ENCODE peak calls at places on chromosomes 1 and 21, in nine cellular contexts. S is natural killer cell treated with Interleukin-12 subunit alpha and Interleukin-12 subunit beta and Interleukin-15 and Interleukin-18, amount 100 ng/mL, for 72 hours; M is NCI-H446; O is GM03348; P is activated gamma-delta T cell treated with anti-CD3 and anti-CD28 coated beads, Interleukin-2, amount 50 U/mL, for 16 hours; Q is M059J; F is fibroblast of lung; B is H4; I is EL. U is an unnamed sample.

GRCh38 chr1:27564264-27564579 is 39.7 kb downstream of the AHDC1 start:
- DNase-seq in B (no peak), P (no peak), F (no peak), I (no peak), O (no peak), Q (no peak), S (no peak), M (no peak), U (no peak)

GRCh38 chr1:91948501-91949355 is 473 bp upstream of the BRDT start:
- DNase-seq in F (no peak), S (peak), I (no peak), B (no peak), M (no peak), Q (no peak), P (peak), O (no peak), U (no peak)

GRCh38 chr1:53135735-53136114 is 6.7 kb downstream of the SLC1A7 start:
- DNase-seq in B (peak), I (peak), O (peak), S (no peak), F (peak), P (peak), Q (peak), M (no peak), U (no peak)

GRCh38 chr1:186486061-186486460 is 25.1 kb upstream of the PDC start:
- DNase-seq in Q (no peak), F (no peak), P (no peak), M (no peak), I (no peak), O (no peak), S (no peak), B (no peak), U (no peak)

GRCh38 chr1:53582211-53583020 is 123.2 kb downstream of the DMRTB1 start:
- DNase-seq in F (no peak), M (no peak), B (no peak), O (no peak), P (peak), Q (peak), S (peak), I (no peak), U (no peak)

GRCh38 chr1:198763298-198763714 is 124.5 kb downstream of the PTPRC start:
- DNase-seq in F (peak), P (no peak), B (no peak), M (no peak), S (no peak), I (peak), O (no peak), Q (peak), U (no peak)

GRCh38 chr1:169858467-169858866 is 35.2 kb downstream of the SCYL3 start:
- DNase-seq in F (peak), Q (peak), S (no peak), O (no peak), P (no peak), B (peak), M (no peak), I (peak), U (no peak)

GRCh38 chr1:60428161-60428560 is 354.6 kb upstream of the C1orf87 start:
- DNase-seq in Q (no peak), P (no peak), O (no peak), B (no peak), S (no peak), F (no peak), M (no peak), I (no peak), U (no peak)

GRCh38 chr1:55420866-55421265 is 205.7 kb upstream of the USP24 start:
- DNase-seq in F (peak), P (no peak), I (peak), S (no peak), Q (peak), O (no peak), B (peak), M (no peak), U (no peak)

GRCh38 chr1:7299329-7299799 is 471.7 kb upstream of the VAMP3 start:
- DNase-seq in I (peak), B (peak), O (peak), M (no peak), Q (peak), S (no peak), F (peak), P (no peak), U (peak)

GRCh38 chr1:192702212-192702993 is 66.5 kb downstream of the RGS13 start:
- DNase-seq in O (peak), B (peak), S (no peak), I (peak), F (peak), P (no peak), Q (peak), M (no peak), U (no peak)

GRCh38 chr1:235708390-235708962 is 58.9 kb upstream of the GNG4 start:
- DNase-seq in Q (peak), S (no peak), I (peak), B (no peak), P (no peak), O (peak), F (peak), M (no peak), U (no peak)

GRCh38 chr1:26031196-26031902 is 9.8 kb downstream of the EXTL1 start:
- DNase-seq in Q (no peak), I (peak), B (no peak), F (peak), M (no peak), S (no peak), P (no peak), O (peak), U (no peak)

GRCh38 chr1:234931404-234931973 is 197.1 kb downstream of the TOMM20 start:
- DNase-seq in P (no peak), F (no peak), M (no peak), B (no peak), S (no peak), I (no peak), O (no peak), Q (no peak), U (no peak)

GRCh38 chr1:213519098-213519497 is 468.1 kb downstream of the RPS6KC1 start:
- DNase-seq in I (no peak), M (no peak), P (no peak), Q (no peak), F (no peak), B (no peak), O (no peak), S (no peak), U (no peak)

GRCh38 chr1:101178341-101178687 is 58.5 kb upstream of the S1PR1 start:
- DNase-seq in I (no peak), O (no peak), Q (peak), M (no peak), P (no peak), B (no peak), F (no peak), S (no peak), U (no peak)

GRCh38 chr1:18807334-18808063 is 52.0 kb downstream of the TAS1R2 start:
- DNase-seq in F (no peak), Q (no peak), O (no peak), I (no peak), S (no peak), M (no peak), B (no peak), P (no peak), U (no peak)

GRCh38 chr21:45935628-45936027 is 45.9 kb upstream of the COL6A1 start:
- DNase-seq in F (peak), O (no peak), B (no peak), S (no peak), I (no peak), P (no peak), M (no peak), Q (peak), U (no peak)

GRCh38 chr1:204621391-204621790 is 64.1 kb downstream of the LRRN2 start:
- DNase-seq in F (peak), M (no peak), I (peak), Q (peak), O (no peak), B (no peak), S (no peak), P (no peak), U (no peak)

GRCh38 chr1:192958871-192959270 is 100.3 kb downstream of the UCHL5 start:
- DNase-seq in P (no peak), S (no peak), I (no peak), O (peak), F (peak), Q (no peak), M (no peak), B (no peak), U (no peak)

GRCh38 chr1:168260393-168260792 is 20.3 kb upstream of the TBX19 start:
- DNase-seq in Q (no peak), B (no peak), S (no peak), O (no peak), M (no peak), P (no peak), F (no peak), I (no peak), U (no peak)

GRCh38 chr1:195754874-195755273 is 853.4 kb downstream of the KCNT2 start:
- DNase-seq in M (no peak), I (no peak), P (no peak), Q (peak), O (no peak), B (no peak), S (no peak), F (peak), U (no peak)

GRCh38 chr1:16149146-16149545 is 6.7 kb downstream of the EPHA2 start:
- DNase-seq in I (no peak), M (no peak), F (no peak), Q (no peak), S (no peak), P (no peak), B (no peak), O (no peak), U (no peak)

GRCh38 chr1:158396646-158397045 is 2.6 kb downstream of the OR10T2 start:
- DNase-seq in P (no peak), Q (no peak), B (no peak), M (no peak), O (no peak), S (no peak), F (no peak), I (no peak), U (no peak)

GRCh38 chr1:59017501-59018231 is 233.8 kb upstream of the JUN start:
- DNase-seq in S (no peak), P (no peak), Q (peak), B (no peak), I (peak), F (peak), O (no peak), M (no peak), U (no peak)

GRCh38 chr21:46089285-46089684 is 8.6 kb upstream of the COL6A2 start:
- DNase-seq in M (no peak), P (no peak), O (no peak), F (no peak), B (no peak), S (no peak), Q (no peak), I (no peak), U (no peak)

GRCh38 chr1:90613371-90613770 is 103.7 kb downstream of the BARHL2 start:
- DNase-seq in F (no peak), S (no peak), B (no peak), P (no peak), Q (no peak), I (no peak), O (no peak), M (no peak), U (no peak)

GRCh38 chr1:210723646-210724045 is 394.9 kb downstream of the HHAT start:
- DNase-seq in O (no peak), I (no peak), F (no peak), B (no peak), M (no peak), Q (no peak), S (no peak), P (no peak), U (no peak)

GRCh38 chr1:202270871-202271326 is 70.8 kb downstream of the UBE2T start:
- DNase-seq in S (no peak), P (no peak), Q (no peak), I (no peak), M (peak), B (no peak), O (no peak), F (no peak), U (no peak)

GRCh38 chr1:227792216-227793078 is 23.0 kb upstream of the PRSS38 start:
- DNase-seq in I (no peak), Q (no peak), S (no peak), O (no peak), B (peak), F (no peak), M (no peak), P (no peak), U (no peak)

GRCh38 chr1:76137746-76138145 is 63.2 kb downstream of the ST6GALNAC3 start:
- DNase-seq in M (no peak), Q (no peak), F (no peak), O (no peak), I (no peak), S (no peak), P (no peak), B (no peak), U (no peak)

GRCh38 chr1:9960705-9961562 is 17.7 kb downstream of the NMNAT1 start:
- DNase-seq in I (no peak), F (peak), B (peak), P (no peak), S (no peak), Q (no peak), O (no peak), M (no peak), U (no peak)

GRCh38 chr21:27534211-27534610 is 567.3 kb upstream of the ADAMTS5 start:
- DNase-seq in Q (no peak), S (no peak), P (no peak), B (no peak), M (no peak), I (no peak), F (no peak), O (peak), U (no peak)

GRCh38 chr1:161019767-161020572 is 982 bp downstream of the F11R start:
- DNase-seq in M (no peak), F (no peak), P (no peak), I (no peak), B (no peak), S (no peak), Q (peak), O (peak), U (no peak)

GRCh38 chr1:187229496-187229895 is 400.7 kb downstream of the PLA2G4A start:
- DNase-seq in M (no peak), B (no peak), O (no peak), Q (no peak), I (no peak), P (no peak), F (no peak), S (no peak), U (no peak)

U was measured in left ventricle myocardium inferior.